ENCODE peak calls at places on chromosome 16, in six cellular contexts. One of them, this sample, is unnamed.
A peak's percentile ranks its signal among the peaks of the same experiment; 100 is the strongest.

GRCh38 chr16:12341966-12342365 is 365.4 kb downstream of the SNX29 start:
- ATAC-seq in K562: no peak
- ATAC-seq in upper lobe of left lung: no peak
- ATAC-seq in HepG2: no peak
- ATAC-seq in A549: no peak
- ATAC-seq in GM12878: no peak
- ATAC-seq in this sample: no peak

GRCh38 chr16:2286550-2286949 is 18.6 kb upstream of the RNPS1 start:
- ATAC-seq in K562: no peak
- ATAC-seq in upper lobe of left lung: peak; percentile 2
- ATAC-seq in HepG2: no peak
- ATAC-seq in A549: no peak
- ATAC-seq in GM12878: no peak
- ATAC-seq in this sample: no peak

GRCh38 chr16:12323007-12323699 is 346.6 kb downstream of the SNX29 start:
- ATAC-seq in K562: no peak
- ATAC-seq in upper lobe of left lung: no peak
- ATAC-seq in HepG2: no peak
- ATAC-seq in A549: no peak
- ATAC-seq in GM12878: peak; percentile 52
- ATAC-seq in this sample: no peak

GRCh38 chr16:78230832-78231231 is 131.4 kb downstream of the WWOX start:
- ATAC-seq in K562: no peak
- ATAC-seq in upper lobe of left lung: no peak
- ATAC-seq in HepG2: no peak
- ATAC-seq in A549: peak; percentile 60
- ATAC-seq in GM12878: no peak
- ATAC-seq in this sample: no peak

GRCh38 chr16:12833939-12834338 is 30.3 kb upstream of the CPPED1 start:
- ATAC-seq in K562: peak; percentile 33
- ATAC-seq in upper lobe of left lung: no peak
- ATAC-seq in HepG2: peak; percentile 82
- ATAC-seq in A549: peak; percentile 92
- ATAC-seq in GM12878: no peak
- ATAC-seq in this sample: no peak

GRCh38 chr16:80150978-80151705 is 389.7 kb upstream of the DYNLRB2 start:
- ATAC-seq in K562: no peak
- ATAC-seq in upper lobe of left lung: no peak
- ATAC-seq in HepG2: no peak
- ATAC-seq in A549: no peak
- ATAC-seq in GM12878: no peak
- ATAC-seq in this sample: no peak

GRCh38 chr16:27928542-27928941 is 135.0 kb downstream of the GSG1L start:
- ATAC-seq in K562: no peak
- ATAC-seq in upper lobe of left lung: no peak
- ATAC-seq in HepG2: peak; percentile 23
- ATAC-seq in A549: peak; percentile 20
- ATAC-seq in GM12878: no peak
- ATAC-seq in this sample: no peak

GRCh38 chr16:11681977-11682654 is 13.9 kb downstream of the SNN start:
- ATAC-seq in K562: no peak
- ATAC-seq in upper lobe of left lung: no peak
- ATAC-seq in HepG2: no peak
- ATAC-seq in A549: no peak
- ATAC-seq in GM12878: peak; percentile 67
- ATAC-seq in this sample: peak; percentile 2

GRCh38 chr16:57357330-57358151 is 1.0 kb upstream of the CCL22 start:
- ATAC-seq in K562: no peak
- ATAC-seq in upper lobe of left lung: no peak
- ATAC-seq in HepG2: peak; percentile 53
- ATAC-seq in A549: no peak
- ATAC-seq in GM12878: peak; percentile 78
- ATAC-seq in this sample: no peak

GRCh38 chr16:21101631-21102420 is 48.8 kb downstream of the DNAH3 start:
- ATAC-seq in K562: peak; percentile 93
- ATAC-seq in upper lobe of left lung: no peak
- ATAC-seq in HepG2: peak; percentile 97
- ATAC-seq in A549: peak; percentile 94
- ATAC-seq in GM12878: peak; percentile 76
- ATAC-seq in this sample: no peak

GRCh38 chr16:4217246-4218131 is 24.4 kb downstream of the SRL start:
- ATAC-seq in K562: no peak
- ATAC-seq in upper lobe of left lung: peak; percentile 72
- ATAC-seq in HepG2: peak; percentile 16
- ATAC-seq in A549: no peak
- ATAC-seq in GM12878: no peak
- ATAC-seq in this sample: peak; percentile 27

GRCh38 chr16:31361201-31362110 is 6.5 kb downstream of the ITGAX start:
- ATAC-seq in K562: no peak
- ATAC-seq in upper lobe of left lung: no peak
- ATAC-seq in HepG2: no peak
- ATAC-seq in A549: no peak
- ATAC-seq in GM12878: no peak
- ATAC-seq in this sample: no peak

GRCh38 chr16:87914326-87914725 is 22.0 kb downstream of the CA5A start:
- ATAC-seq in K562: no peak
- ATAC-seq in upper lobe of left lung: no peak
- ATAC-seq in HepG2: no peak
- ATAC-seq in A549: no peak
- ATAC-seq in GM12878: no peak
- ATAC-seq in this sample: no peak

GRCh38 chr16:66905633-66906539 is 12.8 kb downstream of the CDH16 start:
- ATAC-seq in K562: peak; percentile 92
- ATAC-seq in upper lobe of left lung: no peak
- ATAC-seq in HepG2: peak; percentile 73
- ATAC-seq in A549: no peak
- ATAC-seq in GM12878: peak; percentile 15
- ATAC-seq in this sample: no peak

GRCh38 chr16:68425498-68426354 is 22.6 kb downstream of the SMPD3 start:
- ATAC-seq in K562: no peak
- ATAC-seq in upper lobe of left lung: no peak
- ATAC-seq in HepG2: no peak
- ATAC-seq in A549: no peak
- ATAC-seq in GM12878: no peak
- ATAC-seq in this sample: no peak

GRCh38 chr16:73172621-73173312 is 124.8 kb upstream of the ZFHX3 start:
- ATAC-seq in K562: no peak
- ATAC-seq in upper lobe of left lung: peak; percentile 60
- ATAC-seq in HepG2: peak; percentile 49
- ATAC-seq in A549: peak; percentile 43
- ATAC-seq in GM12878: no peak
- ATAC-seq in this sample: peak; percentile 31

GRCh38 chr16:588639-588888 is 1.3 kb upstream of the RAB40C start:
- ATAC-seq in K562: peak; percentile 14
- ATAC-seq in upper lobe of left lung: no peak
- ATAC-seq in HepG2: peak; percentile 0
- ATAC-seq in A549: peak; percentile 9
- ATAC-seq in GM12878: peak; percentile 18
- ATAC-seq in this sample: no peak

GRCh38 chr16:83980794-83981193 is 12.8 kb downstream of the NECAB2 start:
- ATAC-seq in K562: no peak
- ATAC-seq in upper lobe of left lung: no peak
- ATAC-seq in HepG2: no peak
- ATAC-seq in A549: no peak
- ATAC-seq in GM12878: no peak
- ATAC-seq in this sample: no peak

GRCh38 chr16:65315004-65315398 is 193.1 kb upstream of the CDH11 start:
- ATAC-seq in K562: no peak
- ATAC-seq in upper lobe of left lung: no peak
- ATAC-seq in HepG2: no peak
- ATAC-seq in A549: no peak
- ATAC-seq in GM12878: no peak
- ATAC-seq in this sample: peak; percentile 71

GRCh38 chr16:73020409-73020884 is 27.5 kb downstream of the ZFHX3 start:
- ATAC-seq in K562: no peak
- ATAC-seq in upper lobe of left lung: no peak
- ATAC-seq in HepG2: peak; percentile 78
- ATAC-seq in A549: peak; percentile 82
- ATAC-seq in GM12878: peak; percentile 12
- ATAC-seq in this sample: peak; percentile 86

GRCh38 chr16:3183445-3184139 is 4.4 kb upstream of the OR1F1 start:
- ATAC-seq in K562: peak; percentile 18
- ATAC-seq in upper lobe of left lung: no peak
- ATAC-seq in HepG2: no peak
- ATAC-seq in A549: peak; percentile 29
- ATAC-seq in GM12878: peak; percentile 34
- ATAC-seq in this sample: no peak

GRCh38 chr16:78962457-78962929 is 638.0 kb downstream of the MAF start:
- ATAC-seq in K562: no peak
- ATAC-seq in upper lobe of left lung: no peak
- ATAC-seq in HepG2: no peak
- ATAC-seq in A549: no peak
- ATAC-seq in GM12878: peak; percentile 96
- ATAC-seq in this sample: no peak

GRCh38 chr16:46812781-46813555 is 18.0 kb downstream of the C16orf87 start:
- ATAC-seq in K562: no peak
- ATAC-seq in upper lobe of left lung: no peak
- ATAC-seq in HepG2: no peak
- ATAC-seq in A549: no peak
- ATAC-seq in GM12878: peak; percentile 53
- ATAC-seq in this sample: no peak

GRCh38 chr16:65945485-65945884 is 421.0 kb upstream of the CDH5 start:
- ATAC-seq in K562: no peak
- ATAC-seq in upper lobe of left lung: no peak
- ATAC-seq in HepG2: peak; percentile 77
- ATAC-seq in A549: no peak
- ATAC-seq in GM12878: no peak
- ATAC-seq in this sample: no peak

GRCh38 chr16:46777804-46778203 is 29.7 kb upstream of the MYLK3 start:
- ATAC-seq in K562: no peak
- ATAC-seq in upper lobe of left lung: no peak
- ATAC-seq in HepG2: peak; percentile 45
- ATAC-seq in A549: no peak
- ATAC-seq in GM12878: no peak
- ATAC-seq in this sample: no peak

GRCh38 chr16:66899310-66899944 is 19.1 kb downstream of the PDP2 start:
- ATAC-seq in K562: peak; percentile 42
- ATAC-seq in upper lobe of left lung: no peak
- ATAC-seq in HepG2: peak; percentile 26
- ATAC-seq in A549: peak; percentile 3
- ATAC-seq in GM12878: no peak
- ATAC-seq in this sample: peak; percentile 64

GRCh38 chr16:8959921-8960787 is 3.6 kb downstream of the USP7 start:
- ATAC-seq in K562: peak; percentile 7
- ATAC-seq in upper lobe of left lung: no peak
- ATAC-seq in HepG2: peak; percentile 82
- ATAC-seq in A549: peak; percentile 4
- ATAC-seq in GM12878: peak; percentile 21
- ATAC-seq in this sample: no peak

GRCh38 chr16:492211-492875 is 35.2 kb upstream of the CAPN15 start:
- ATAC-seq in K562: no peak
- ATAC-seq in upper lobe of left lung: no peak
- ATAC-seq in HepG2: no peak
- ATAC-seq in A549: no peak
- ATAC-seq in GM12878: no peak
- ATAC-seq in this sample: no peak

GRCh38 chr16:79067600-79067999 is 532.9 kb downstream of the MAF start:
- ATAC-seq in K562: no peak
- ATAC-seq in upper lobe of left lung: no peak
- ATAC-seq in HepG2: no peak
- ATAC-seq in A549: no peak
- ATAC-seq in GM12878: no peak
- ATAC-seq in this sample: no peak

GRCh38 chr16:58177347-58177710 is 20.6 kb downstream of the CSNK2A2 start:
- ATAC-seq in K562: no peak
- ATAC-seq in upper lobe of left lung: no peak
- ATAC-seq in HepG2: no peak
- ATAC-seq in A549: no peak
- ATAC-seq in GM12878: no peak
- ATAC-seq in this sample: no peak

GRCh38 chr16:73771196-73771595 is 525.4 kb upstream of the PSMD7 start:
- ATAC-seq in K562: no peak
- ATAC-seq in upper lobe of left lung: no peak
- ATAC-seq in HepG2: no peak
- ATAC-seq in A549: no peak
- ATAC-seq in GM12878: no peak
- ATAC-seq in this sample: no peak

GRCh38 chr16:50879873-50880695 is 138.2 kb downstream of the CYLD start:
- ATAC-seq in K562: no peak
- ATAC-seq in upper lobe of left lung: no peak
- ATAC-seq in HepG2: no peak
- ATAC-seq in A549: peak; percentile 28
- ATAC-seq in GM12878: no peak
- ATAC-seq in this sample: no peak
- TF ChIP-seq POLR2A in K562: no peak
- TF ChIP-seq POLR2A in upper lobe of left lung: no peak
- TF ChIP-seq POLR2A in HepG2: no peak
- TF ChIP-seq POLR2A in A549: no peak
- TF ChIP-seq POLR2A in GM12878: no peak
- TF ChIP-seq POLR2A in this sample: no peak

DNA sequence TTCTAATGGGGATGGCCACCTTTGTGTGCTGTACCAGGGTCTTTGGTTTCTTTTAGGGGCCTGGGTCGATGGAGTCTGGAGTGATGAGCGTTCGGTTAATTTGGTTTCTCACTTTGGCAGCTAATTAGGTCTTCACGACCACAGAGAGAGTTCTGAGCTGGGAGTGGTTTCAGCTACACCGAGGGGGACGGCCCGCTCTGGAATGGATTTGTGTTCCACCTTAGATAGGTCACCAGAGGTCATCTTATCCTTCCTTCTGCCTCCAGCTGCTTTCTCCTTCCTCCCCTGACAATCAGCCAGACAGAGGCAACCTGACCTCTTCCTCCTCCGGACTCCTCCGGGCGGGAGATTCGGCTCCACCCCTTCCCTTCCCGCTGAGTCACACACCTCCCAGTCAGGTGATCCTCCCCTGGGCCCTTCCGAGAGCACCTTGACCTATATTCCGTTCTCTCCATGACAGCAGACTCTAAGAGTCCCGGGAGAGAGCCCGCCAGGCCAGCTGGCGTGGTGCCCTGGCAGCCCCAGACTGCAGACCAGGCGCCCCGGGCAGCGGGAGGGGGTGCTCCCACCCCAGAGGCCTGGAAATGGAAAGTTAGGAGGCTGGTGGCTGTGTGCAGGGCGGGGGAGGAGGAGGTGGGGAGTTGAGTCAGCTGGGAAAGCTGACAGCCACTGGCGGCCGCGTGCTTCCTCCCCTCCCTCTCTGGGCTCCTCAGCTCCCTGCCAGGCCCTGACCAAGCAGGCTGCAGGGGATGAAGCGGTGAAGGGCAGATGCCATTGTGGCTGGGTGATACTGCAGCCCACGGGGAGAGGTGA is 44.7 kb downstream of the CHD9 start:
- ATAC-seq in K562: peak; percentile 95
- ATAC-seq in upper lobe of left lung: peak; percentile 96
- ATAC-seq in HepG2: peak; percentile 94
- ATAC-seq in A549: peak; percentile 94
- ATAC-seq in GM12878: peak; percentile 75
- ATAC-seq in this sample: peak; percentile 87
- TF ChIP-seq EP300 in K562: peak; percentile 52
- TF ChIP-seq EP300 in upper lobe of left lung: no peak
- TF ChIP-seq EP300 in HepG2: peak; percentile 31
- TF ChIP-seq EP300 in A549: peak; percentile 46
- TF ChIP-seq EP300 in GM12878: peak; percentile 55
- TF ChIP-seq EP300 in this sample: no peak

GRCh38 chr16:81836279-81837054 is 57.4 kb downstream of the PLCG2 start:
- ATAC-seq in K562: no peak
- ATAC-seq in upper lobe of left lung: no peak
- ATAC-seq in HepG2: no peak
- ATAC-seq in A549: no peak
- ATAC-seq in GM12878: peak; percentile 71
- ATAC-seq in this sample: no peak
- H3K27ac ChIP-seq in K562: no peak overlapping the region
- H3K27ac ChIP-seq in upper lobe of left lung: no peak overlapping the region
- H3K27ac ChIP-seq in HepG2: no peak overlapping the region
- H3K27ac ChIP-seq in A549: no peak overlapping the region
- H3K27ac ChIP-seq in GM12878: peak overlapping the region; percentile 86
- H3K27ac ChIP-seq in this sample: no peak overlapping the region

GRCh38 chr16:54964239-54964638 is 33.6 kb downstream of the IRX5 start:
- ATAC-seq in K562: no peak
- ATAC-seq in upper lobe of left lung: no peak
- ATAC-seq in HepG2: no peak
- ATAC-seq in A549: no peak
- ATAC-seq in GM12878: no peak
- ATAC-seq in this sample: no peak
- TF ChIP-seq POLR2A in K562: no peak
- TF ChIP-seq POLR2A in upper lobe of left lung: no peak
- TF ChIP-seq POLR2A in HepG2: no peak
- TF ChIP-seq POLR2A in A549: no peak
- TF ChIP-seq POLR2A in GM12878: no peak
- TF ChIP-seq POLR2A in this sample: no peak

This sample was measured in gastroesophageal sphincter.